ENCODE peak calls at places on chromosome 18, in four cellular contexts. N is Peyer's patch; G is activated CD4-positive, alpha-beta T cell treated with anti-CD3 and anti-CD28 coated beads, Interleukin-2, amount 50 U/mL, for 48 hours; U is AG10803. T is an unnamed sample.

GRCh38 chr18:32576296-32576916 is 105.7 kb upstream of the GAREM1 start:
- DNase-seq in N (no peak), G (no peak), U (no peak), T (peak; percentile 67)

GRCh38 chr18:67463829-67464228 is 52.7 kb downstream of the DSEL start:
- DNase-seq in N (no peak), G (no peak), U (no peak), T (peak; percentile 35)

GRCh38 chr18:11872479-11873136 is 21.4 kb downstream of the CHMP1B start:
- DNase-seq in N (no peak), G (no peak), U (peak; percentile 31), T (peak; percentile 66)

GRCh38 chr18:80246656-80247402 is 485 bp downstream of the PARD6G start:
- DNase-seq in N (no peak), G (peak; percentile 23), U (peak; percentile 4), T (no peak)

GRCh38 chr18:9849407-9849961 is 36.3 kb upstream of the TXNDC2 start:
- DNase-seq in N (no peak), G (no peak), U (no peak), T (no peak)

GRCh38 chr18:58102875-58103274 is 58.8 kb downstream of the NEDD4L start:
- DNase-seq in N (no peak), G (no peak), U (no peak), T (no peak)

GRCh38 chr18:59918320-59918755 is 18.5 kb downstream of the PMAIP1 start:
- DNase-seq in N (peak; percentile 75), G (no peak), U (peak; percentile 54), T (no peak)

GRCh38 chr18:63206433-63207153 is 113.0 kb downstream of the BCL2 start:
- DNase-seq in N (no peak), G (no peak), U (no peak), T (no peak)

GRCh38 chr18:74172697-74173433 is 24.5 kb downstream of the TIMM21 start:
- DNase-seq in N (no peak), G (no peak), U (no peak), T (no peak)

GRCh38 chr18:73842795-73843394 is 304.7 kb downstream of the FBXO15 start:
- DNase-seq in N (no peak), G (peak; percentile 53), U (peak; percentile 40), T (peak; percentile 74)

GRCh38 chr18:80179857-80180558 is 67.3 kb downstream of the PARD6G start:
- DNase-seq in N (no peak), G (no peak), U (no peak), T (no peak)

GRCh38 chr18:53997064-53997463 is 227.4 kb downstream of the MBD2 start:
- DNase-seq in N (no peak), G (no peak), U (no peak), T (no peak)

GRCh38 chr18:58466636-58467205 is 162.2 kb downstream of the ALPK2 start:
- DNase-seq in N (no peak), G (no peak), U (no peak), T (no peak)

GRCh38 chr18:80213173-80213572 is 34.1 kb downstream of the PARD6G start:
- DNase-seq in N (no peak), G (no peak), U (no peak), T (no peak)

GRCh38 chr18:11948852-11949523 is 32.3 kb upstream of the IMPA2 start:
- DNase-seq in N (no peak), G (no peak), U (peak; percentile 72), T (peak; percentile 47)

GRCh38 chr18:76654536-76654935 is 159.5 kb upstream of the ZNF516 start:
- DNase-seq in N (no peak), G (no peak), U (peak; percentile 56), T (peak; percentile 15)

GRCh38 chr18:34976899-34977786 is 64.1 kb upstream of the MAPRE2 start:
- DNase-seq in N (peak; percentile 93), G (peak; percentile 71), U (no peak), T (no peak)

GRCh38 chr18:41972067-41973000 is 17.3 kb downstream of the PIK3C3 start:
- DNase-seq in N (no peak), G (no peak), U (peak; percentile 30), T (no peak)

GRCh38 chr18:2882201-2882600 is 35.4 kb downstream of the EMILIN2 start:
- DNase-seq in N (no peak), G (no peak), U (no peak), T (no peak)

GRCh38 chr18:68148862-68149261 is 566.0 kb downstream of the TMX3 start:
- DNase-seq in N (no peak), G (no peak), U (no peak), T (no peak)

GRCh38 chr18:62485684-62486083 is 37.1 kb upstream of the ZCCHC2 start:
- DNase-seq in N (no peak), G (peak; percentile 17), U (peak; percentile 62), T (peak; percentile 85)

GRCh38 chr18:62612246-62612645 is 89.4 kb downstream of the ZCCHC2 start:
- DNase-seq in N (no peak), G (no peak), U (no peak), T (no peak)

GRCh38 chr18:27585602-27586173 is 400.6 kb upstream of the CHST9 start:
- DNase-seq in N (peak; percentile 54), G (no peak), U (no peak), T (no peak)

GRCh38 chr18:26304511-26304910 is 78.3 kb downstream of the TAF4B start:
- DNase-seq in N (no peak), G (no peak), U (peak; percentile 8), T (no peak)

GRCh38 chr18:61992285-61992684 is 99.5 kb upstream of the RNF152 start:
- DNase-seq in N (no peak), G (no peak), U (peak; percentile 86), T (peak; percentile 95)

GRCh38 chr18:36579311-36579710 is 249.5 kb downstream of the TPGS2 start:
- DNase-seq in N (no peak), G (no peak), U (peak; percentile 25), T (no peak)

GRCh38 chr18:80196528-80197320 is 50.6 kb downstream of the PARD6G start:
- DNase-seq in N (no peak), G (no peak), U (peak; percentile 20), T (peak; percentile 85)

GRCh38 chr18:67590571-67591141 is 74.1 kb upstream of the DSEL start:
- DNase-seq in N (no peak), G (no peak), U (peak; percentile 35), T (peak; percentile 61)

GRCh38 chr18:36187138-36187825 is at the start of gene MOCOS:
- DNase-seq in N (peak; percentile 96), G (peak; percentile 66), U (peak; percentile 58), T (peak; percentile 50)

GRCh38 chr18:44599409-44599808 is 81.3 kb upstream of the SETBP1 start:
- DNase-seq in N (no peak), G (no peak), U (peak; percentile 79), T (peak; percentile 72)

GRCh38 chr18:24227976-24228660 is 89.3 kb downstream of the CABYR start:
- DNase-seq in N (no peak), G (no peak), U (peak; percentile 77), T (peak; percentile 44)

GRCh38 chr18:50836521-50836957 is 16.7 kb upstream of the MRO start:
- DNase-seq in N (no peak), G (no peak), U (peak; percentile 69), T (peak; percentile 89)

GRCh38 chr18:58954986-58955385 is 90.3 kb downstream of the ZNF532 start:
- DNase-seq in N (no peak), G (no peak), U (no peak), T (no peak)

GRCh38 chr18:3596324-3597158 is 146.6 kb downstream of the TGIF1 start:
- DNase-seq in N (peak; percentile 62), G (peak; percentile 66), U (no peak), T (peak; percentile 36)

GRCh38 chr18:57446322-57446721 is 11.1 kb downstream of the ONECUT2 start:
- DNase-seq in N (no peak), G (no peak), U (no peak), T (peak; percentile 44)